ENCODE peak calls at places on chromosomes 6 and 20, in nine cellular contexts. Z, M, P, X, E, A, L, O and K are unnamed samples.

GRCh38 chr20:54470697-54471096 is 4.7 kb upstream of the DOK5 start:
- DNase-seq in L (no peak), X (no peak), P (no peak), A (no peak), O (no peak), M (no peak), E (no peak), Z (no peak), K (no peak)

GRCh38 chr20:43943725-43944124 is 29.1 kb downstream of the TOX2 start:
- DNase-seq in A (no peak), Z (no peak), L (no peak), P (no peak), M (no peak), E (no peak), X (no peak), O (no peak), K (no peak)

GRCh38 chr6:169960891-169961611 is 209.6 kb downstream of the ERMARD start:
- DNase-seq in M (peak; percentile 16), P (peak; percentile 47), E (no peak), X (no peak), Z (peak; percentile 29), A (no peak), O (no peak), L (no peak), K (no peak)

GRCh38 chr20:34268851-34269668 is 27.8 kb downstream of the ASIP start:
- DNase-seq in L (peak; percentile 11), Z (peak; percentile 66), P (peak; percentile 82), O (peak; percentile 61), M (no peak), X (peak; percentile 12), A (no peak), E (no peak), K (peak; percentile 26)

GRCh38 chr6:163400509-163400908 is 14.0 kb upstream of the QKI start:
- DNase-seq in Z (no peak), O (no peak), A (no peak), P (no peak), E (no peak), L (no peak), X (no peak), M (no peak), K (no peak)

GRCh38 chr20:58048096-58048702 is 180.3 kb downstream of the ANKRD60 start:
- DNase-seq in O (no peak), M (no peak), Z (peak; percentile 52), X (no peak), L (peak; percentile 62), A (peak; percentile 25), E (peak; percentile 33), P (peak; percentile 86), K (no peak)

GRCh38 chr20:49607568-49607967 is 39.6 kb upstream of the PTGIS start:
- DNase-seq in E (no peak), L (no peak), Z (no peak), A (no peak), X (no peak), M (no peak), P (no peak), O (no peak), K (no peak)

GRCh38 chr20:12966468-12967085 is 42.2 kb upstream of the SPTLC3 start:
- DNase-seq in X (no peak), O (no peak), P (no peak), M (no peak), Z (no peak), E (peak; percentile 9), L (peak; percentile 71), A (no peak), K (no peak)

GRCh38 chr6:139187489-139187888 is 52.6 kb downstream of the HECA start:
- DNase-seq in E (no peak), M (no peak), A (no peak), X (no peak), Z (no peak), L (no peak), P (no peak), O (no peak), K (no peak)

GRCh38 chr6:35392111-35392702 is 49.8 kb downstream of the PPARD start:
- DNase-seq in Z (no peak), O (peak; percentile 91), A (peak; percentile 86), X (no peak), P (no peak), E (no peak), M (no peak), L (no peak), K (no peak)

GRCh38 chr6:41785689-41786450 is 1.6 kb upstream of the TOMM6 start:
- DNase-seq in L (peak; percentile 28), Z (peak; percentile 55), P (no peak), A (no peak), E (no peak), X (no peak), M (peak; percentile 26), O (no peak), K (no peak)

GRCh38 chr20:1786061-1786460 is 109.1 kb upstream of the SIRPA start:
- DNase-seq in M (no peak), E (no peak), L (no peak), Z (no peak), P (no peak), X (no peak), O (no peak), A (no peak), K (no peak)

GRCh38 chr6:136677822-136678221 is 114.5 kb downstream of the MAP3K5 start:
- DNase-seq in M (no peak), A (no peak), L (no peak), Z (no peak), X (no peak), E (no peak), O (no peak), P (no peak), K (no peak)